ENCODE peak calls at places on chromosomes 16 and 17, in five cellular contexts. J is endothelial cell of umbilical vein, G is breast epithelium, D is IMR-90, U is astrocyte of the cerebellum. V is an unnamed sample.

GRCh38 chr17:43351686-43352085 is 47.1 kb upstream of the ARL4D start:
- DNase-seq in J (no peak), G (no peak), D (no peak), U (no peak), V (no peak)

GRCh38 chr17:7014995-7015586 is 2.7 kb downstream of the RNASEK start:
- DNase-seq in J (no peak), G (no peak), D (peak), U (peak), V (no peak)

GRCh38 chr16:57661510-57661909 is 6.6 kb upstream of the ADGRG3 start:
- DNase-seq in J (no peak), G (no peak), D (no peak), U (no peak), V (no peak)

GRCh38 chr16:48206594-48207242 is 37.4 kb upstream of the LONP2 start:
- DNase-seq in J (no peak), G (no peak), D (peak), U (no peak), V (no peak)

GRCh38 chr17:6654816-6655731 is 3.5 kb downstream of the C17orf100 start:
- DNase-seq in J (no peak), G (peak), D (no peak), U (no peak), V (peak)

GRCh38 chr17:65698381-65699061 is 137.1 kb upstream of the AXIN2 start:
- DNase-seq in J (peak), G (no peak), D (peak), U (peak), V (peak)

GRCh38 chr16:17509194-17509593 is 38.4 kb upstream of the XYLT1 start:
- DNase-seq in J (no peak), G (no peak), D (no peak), U (peak), V (no peak)

GRCh38 chr16:65538945-65539344 is 417.1 kb upstream of the CDH11 start:
- DNase-seq in J (no peak), G (no peak), D (peak), U (no peak), V (no peak)

GRCh38 chr17:27667656-27668487 is 36.9 kb downstream of the LGALS9 start:
- DNase-seq in J (no peak), G (no peak), D (no peak), U (no peak), V (no peak)

GRCh38 chr16:81130126-81130525 is 33.9 kb upstream of the GCSH start:
- DNase-seq in J (no peak), G (no peak), D (no peak), U (no peak), V (no peak)

GRCh38 chr17:1467898-1468492 is 12.0 kb upstream of the CRK start:
- DNase-seq in J (no peak), G (no peak), D (no peak), U (no peak), V (peak)

GRCh38 chr17:3796822-3797170 is 4.2 kb downstream of the ITGAE start:
- DNase-seq in J (no peak), G (no peak), D (no peak), U (no peak), V (no peak)

GRCh38 chr17:53844476-53845107 is 21.9 kb downstream of the KIF2B start:
- DNase-seq in J (no peak), G (no peak), D (no peak), U (no peak), V (no peak)

GRCh38 chr17:17370711-17371110 is 67.5 kb downstream of the NT5M start:
- DNase-seq in J (no peak), G (no peak), D (no peak), U (no peak), V (no peak)

GRCh38 chr16:81319221-81319912 is 4.6 kb downstream of the GAN start:
- DNase-seq in J (no peak), G (peak), D (peak), U (peak), V (no peak)

GRCh38 chr16:88781140-88782077 is 3.6 kb downstream of the PIEZO1 start:
- DNase-seq in J (no peak), G (no peak), D (no peak), U (no peak), V (no peak)

GRCh38 chr17:32452281-32452680 is 8.0 kb downstream of the PSMD11 start:
- DNase-seq in J (no peak), G (no peak), D (peak), U (no peak), V (no peak)

GRCh38 chr16:27245276-27246231 is 23.0 kb downstream of the NSMCE1 start:
- DNase-seq in J (no peak), G (peak), D (peak), U (peak), V (no peak)

GRCh38 chr17:79622776-79623175 is 11.9 kb upstream of the RBFOX3 start:
- DNase-seq in J (no peak), G (no peak), D (no peak), U (no peak), V (no peak)

GRCh38 chr17:77436058-77436442 is 295.3 kb downstream of the SEC14L1 start:
- DNase-seq in J (peak), G (no peak), D (peak), U (no peak), V (no peak)

GRCh38 chr17:77772461-77772897 is 186.0 kb upstream of the TNRC6C start:
- DNase-seq in J (peak), G (no peak), D (peak), U (peak), V (peak)

GRCh38 chr16:4385066-4385788 is 13.6 kb downstream of the VASN start:
- DNase-seq in J (no peak), G (no peak), D (no peak), U (no peak), V (no peak)

GRCh38 chr16:7270006-7270405 is 62.6 kb upstream of the RBFOX1 start:
- DNase-seq in J (no peak), G (no peak), D (no peak), U (no peak), V (no peak)

GRCh38 chr16:14454391-14454790 is 175.7 kb downstream of the PARN start:
- DNase-seq in J (no peak), G (no peak), D (peak), U (peak), V (no peak)

GRCh38 chr16:62170642-62171041 is 134.4 kb upstream of the CDH8 start:
- DNase-seq in J (no peak), G (no peak), D (no peak), U (no peak), V (no peak)

GRCh38 chr16:4415538-4416199 is 727 bp downstream of the CORO7 start:
- DNase-seq in J (peak), G (no peak), D (no peak), U (no peak), V (peak)

GRCh38 chr17:16052486-16052885 is 52.9 kb downstream of the TTC19 start:
- DNase-seq in J (no peak), G (no peak), D (peak), U (no peak), V (no peak)

GRCh38 chr17:75047398-75048098 is 523 bp downstream of the KCTD2 start:
- DNase-seq in J (peak), G (peak), D (no peak), U (no peak), V (no peak)

GRCh38 chr17:13099906-13100305 is 82.1 kb upstream of the ELAC2 start:
- DNase-seq in J (no peak), G (no peak), D (no peak), U (no peak), V (no peak)

GRCh38 chr17:21551081-21551881 is 141.0 kb upstream of the KCNJ18 start:
- DNase-seq in J (peak), G (peak), D (peak), U (peak), V (peak)

GRCh38 chr17:323721-324139 is 28.9 kb downstream of the RPH3AL start:
- DNase-seq in J (no peak), G (no peak), D (no peak), U (no peak), V (no peak)

GRCh38 chr16:69039333-69039941 is 66.0 kb upstream of the HAS3 start:
- DNase-seq in J (peak), G (no peak), D (peak), U (no peak), V (no peak)

GRCh38 chr16:66240996-66241395 is 125.5 kb upstream of the CDH5 start:
- DNase-seq in J (no peak), G (peak), D (no peak), U (no peak), V (no peak)

GRCh38 chr16:11742041-11742535 is 569 bp downstream of the TXNDC11 start:
- DNase-seq in J (peak), G (peak), D (no peak), U (no peak), V (peak)

GRCh38 chr17:32495347-32496253 is 8.8 kb downstream of the CDK5R1 start:
- DNase-seq in J (peak), G (no peak), D (peak), U (no peak), V (no peak)

GRCh38 chr16:77298638-77299360 is 99.6 kb downstream of the SYCE1L start:
- DNase-seq in J (peak), G (no peak), D (peak), U (peak), V (no peak)

GRCh38 chr17:50207318-50207717 is 5.9 kb upstream of the COL1A1 start:
- DNase-seq in J (no peak), G (no peak), D (no peak), U (no peak), V (no peak)

GRCh38 chr17:34739386-34739785 is 160.0 kb downstream of the TMEM132E start:
- DNase-seq in J (no peak), G (no peak), D (no peak), U (no peak), V (no peak)

GRCh38 chr17:45427181-45427835 is 5.4 kb downstream of the ARHGAP27 start:
- DNase-seq in J (no peak), G (no peak), D (no peak), U (no peak), V (no peak)

DNA sequence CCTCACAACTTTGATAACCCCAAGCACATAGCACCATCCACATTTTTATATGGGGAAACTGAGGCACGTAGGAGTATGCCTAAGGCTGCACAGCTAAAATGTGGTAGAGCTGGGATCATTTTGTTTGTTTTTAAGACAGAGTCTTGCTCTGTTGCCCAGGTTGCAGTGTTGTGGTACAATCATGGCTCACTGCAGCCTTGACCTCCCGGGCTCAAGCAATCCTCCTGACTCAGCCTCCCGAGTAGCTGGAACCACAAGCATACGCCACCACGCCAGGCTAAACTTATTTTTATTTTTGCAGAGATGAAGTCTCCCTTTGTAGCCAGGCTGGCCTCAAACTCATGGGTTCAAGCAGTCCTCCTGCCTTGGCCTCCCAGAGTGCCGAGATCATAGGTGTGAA is 81.0 kb upstream of the GSE1 start:
- DNase-seq in J (no peak), G (no peak), D (no peak), U (no peak), V (no peak)
- H3K4me3 ChIP-seq in J (no peak), G (no peak), D (no peak), U (no peak), V (no peak)

GRCh38 chr16:20950294-20950693 is 49.7 kb downstream of the LYRM1 start:
- DNase-seq in J (no peak), G (no peak), D (no peak), U (no peak), V (no peak)

GRCh38 chr16:20949660-20950059 is 49.1 kb downstream of the LYRM1 start:
- DNase-seq in J (no peak), G (no peak), D (no peak), U (no peak), V (no peak)

GRCh38 chr16:20956319-20956718 is 55.7 kb downstream of the LYRM1 start:
- DNase-seq in J (no peak), G (no peak), D (peak), U (no peak), V (no peak)

GRCh38 chr16:20954574-20954973 is 54.0 kb downstream of the LYRM1 start:
- DNase-seq in J (no peak), G (no peak), D (no peak), U (no peak), V (no peak)

DNA sequence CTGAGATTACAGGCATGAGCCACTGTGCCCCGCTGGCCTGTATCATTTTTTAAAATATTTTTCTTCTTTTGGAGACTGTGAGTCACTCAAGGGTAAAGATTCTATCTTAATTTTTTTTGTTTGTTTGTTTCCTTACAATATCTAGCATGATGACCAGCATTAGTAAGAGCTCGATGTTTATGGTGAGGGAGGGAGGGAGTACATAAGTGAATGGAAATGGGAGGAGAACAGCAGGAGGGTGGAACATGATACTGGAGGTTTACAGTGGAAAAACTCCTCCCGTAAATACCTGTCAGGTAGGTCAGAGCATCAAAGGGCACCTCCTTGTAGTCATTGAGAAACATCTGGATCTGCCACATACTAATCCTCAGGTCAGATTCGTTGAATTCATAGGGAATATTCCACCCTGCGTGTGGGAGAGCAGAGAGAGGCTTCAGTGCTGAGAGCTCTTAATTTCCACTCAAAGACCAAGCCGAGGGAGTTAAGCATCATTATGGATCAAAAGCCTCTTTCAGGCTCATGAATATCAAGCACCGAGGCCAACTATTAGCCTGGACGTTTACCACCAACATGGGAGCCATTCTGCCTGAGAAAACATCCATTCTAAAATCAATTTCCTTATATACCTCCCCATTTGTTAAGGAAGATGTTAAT is 51.7 kb downstream of the LYRM1 start:
- DNase-seq in J (no peak), G (no peak), D (no peak), U (no peak), V (no peak)
- H3K4me3 ChIP-seq in J (no peak), G (no peak), D (no peak), U (no peak), V (no peak)

GRCh38 chr17:57948169-57948554 is 7.0 kb downstream of the CUEDC1 start:
- DNase-seq in J (no peak), G (no peak), D (no peak), U (no peak), V (no peak)

GRCh38 chr17:57944796-57945362 is 10.3 kb downstream of the CUEDC1 start:
- DNase-seq in J (no peak), G (no peak), D (no peak), U (no peak), V (no peak)

GRCh38 chr17:57947369-57947768 is 7.8 kb downstream of the CUEDC1 start:
- DNase-seq in J (no peak), G (no peak), D (no peak), U (no peak), V (no peak)

GRCh38 chr17:57946798-57947358 is 8.3 kb downstream of the CUEDC1 start:
- DNase-seq in J (peak), G (no peak), D (peak), U (peak), V (peak)

GRCh38 chr17:57945999-57946797 is 9.0 kb downstream of the CUEDC1 start:
- DNase-seq in J (no peak), G (no peak), D (peak), U (no peak), V (no peak)
- H3K4me3 ChIP-seq in J (peak), G (peak), D (peak), U (no peak), V (no peak)

DNA sequence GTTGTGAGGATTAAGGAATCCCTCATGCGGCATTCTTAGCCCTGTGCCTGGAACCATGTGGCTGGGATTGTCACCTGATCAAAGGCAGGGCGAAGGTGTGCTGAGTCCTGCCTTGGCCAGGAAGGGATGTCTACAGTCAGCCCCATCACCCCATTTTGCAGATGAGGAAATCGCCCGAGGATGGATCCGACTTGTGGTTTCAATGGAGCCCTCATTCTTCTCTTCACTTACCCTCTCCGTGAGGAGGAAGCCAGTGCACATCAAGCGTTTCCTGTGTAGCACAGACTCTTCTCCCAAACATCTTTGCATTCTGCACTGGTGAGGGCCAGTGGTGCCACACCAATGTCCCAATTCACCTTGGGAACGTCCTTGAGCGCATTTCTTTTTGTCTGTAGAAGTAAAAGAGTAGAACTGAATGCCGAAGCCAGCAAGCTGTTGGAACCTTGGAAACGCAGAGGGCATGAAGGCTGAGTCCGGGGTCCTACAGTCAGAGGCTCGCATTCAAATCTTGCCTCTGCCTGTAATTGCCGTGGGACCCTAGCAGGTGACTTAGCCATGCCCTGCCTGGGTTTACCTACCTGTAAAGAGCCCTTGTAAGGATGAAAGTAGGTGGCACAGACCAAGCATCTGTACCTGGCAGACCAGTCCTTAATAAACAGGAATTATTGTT is 85.4 kb downstream of the IRF8 start:
- DNase-seq in J (no peak), G (no peak), D (no peak), U (no peak), V (no peak)
- H3K4me3 ChIP-seq in J (no peak), G (no peak), D (no peak), U (no peak), V (no peak)